ENCODE peak calls at places on chromosomes 13 and 19, in six cellular contexts. One of them, this sample, is unnamed.

GRCh38 chr13:39297664-39298171 is 259.5 kb downstream of the NHLRC3 start:
- DNase-seq in neuronal stem cell: no peak
- DNase-seq in mesenchymal stem cell: no peak
- DNase-seq in mesendoderm: no peak
- DNase-seq in H9: no peak
- DNase-seq in H1: no peak
- DNase-seq in this sample: peak; percentile 24

GRCh38 chr13:59633290-59633689 is 530.4 kb downstream of the DIAPH3 start:
- DNase-seq in neuronal stem cell: no peak
- DNase-seq in mesenchymal stem cell: no peak
- DNase-seq in mesendoderm: no peak
- DNase-seq in H9: no peak
- DNase-seq in H1: no peak
- DNase-seq in this sample: no peak

GRCh38 chr13:101795025-101795424 is 342.6 kb downstream of the ITGBL1 start:
- DNase-seq in neuronal stem cell: no peak
- DNase-seq in mesenchymal stem cell: no peak
- DNase-seq in mesendoderm: no peak
- DNase-seq in H9: no peak
- DNase-seq in H1: no peak
- DNase-seq in this sample: no peak

GRCh38 chr19:29040951-29041350 is 172.0 kb downstream of the UQCRFS1 start:
- DNase-seq in neuronal stem cell: peak; percentile 67
- DNase-seq in mesenchymal stem cell: no peak
- DNase-seq in mesendoderm: no peak
- DNase-seq in H9: peak; percentile 80
- DNase-seq in H1: peak; percentile 9
- DNase-seq in this sample: no peak

GRCh38 chr13:28609936-28610335 is 49.0 kb upstream of the POMP start:
- DNase-seq in neuronal stem cell: no peak
- DNase-seq in mesenchymal stem cell: peak; percentile 68
- DNase-seq in mesendoderm: no peak
- DNase-seq in H9: no peak
- DNase-seq in H1: no peak
- DNase-seq in this sample: peak; percentile 87

GRCh38 chr13:100497394-100497793 is 91.2 kb downstream of the GGACT start:
- DNase-seq in neuronal stem cell: no peak
- DNase-seq in mesenchymal stem cell: peak; percentile 43
- DNase-seq in mesendoderm: peak; percentile 40
- DNase-seq in H9: no peak
- DNase-seq in H1: no peak
- DNase-seq in this sample: peak; percentile 73

GRCh38 chr19:49347835-49348234 is 12.6 kb downstream of the CD37 start:
- DNase-seq in neuronal stem cell: no peak
- DNase-seq in mesenchymal stem cell: peak; percentile 65
- DNase-seq in mesendoderm: peak; percentile 96
- DNase-seq in H9: peak; percentile 76
- DNase-seq in H1: no peak
- DNase-seq in this sample: peak; percentile 82

GRCh38 chr19:29263305-29264080 is 50.5 kb upstream of the UQCRFS1 start:
- DNase-seq in neuronal stem cell: peak; percentile 62
- DNase-seq in mesenchymal stem cell: no peak
- DNase-seq in mesendoderm: peak; percentile 74
- DNase-seq in H9: peak; percentile 68
- DNase-seq in H1: no peak
- DNase-seq in this sample: peak; percentile 17

GRCh38 chr19:11005521-11005920 is 44.7 kb downstream of the SMARCA4 start:
- DNase-seq in neuronal stem cell: no peak
- DNase-seq in mesenchymal stem cell: no peak
- DNase-seq in mesendoderm: no peak
- DNase-seq in H9: no peak
- DNase-seq in H1: no peak
- DNase-seq in this sample: no peak

GRCh38 chr13:60837806-60838205 is 440.8 kb downstream of the TDRD3 start:
- DNase-seq in neuronal stem cell: no peak
- DNase-seq in mesenchymal stem cell: peak; percentile 3
- DNase-seq in mesendoderm: no peak
- DNase-seq in H9: no peak
- DNase-seq in H1: no peak
- DNase-seq in this sample: no peak

GRCh38 chr19:53355739-53356138 is 9.8 kb upstream of the ZNF525 start:
- DNase-seq in neuronal stem cell: no peak
- DNase-seq in mesenchymal stem cell: no peak
- DNase-seq in mesendoderm: no peak
- DNase-seq in H9: no peak
- DNase-seq in H1: no peak
- DNase-seq in this sample: no peak

GRCh38 chr13:106246237-106246636 is 289.2 kb downstream of the EFNB2 start:
- DNase-seq in neuronal stem cell: no peak
- DNase-seq in mesenchymal stem cell: no peak
- DNase-seq in mesendoderm: no peak
- DNase-seq in H9: no peak
- DNase-seq in H1: no peak
- DNase-seq in this sample: no peak

GRCh38 chr19:4284974-4285373 is 5.9 kb downstream of the SHD start:
- DNase-seq in neuronal stem cell: no peak
- DNase-seq in mesenchymal stem cell: no peak
- DNase-seq in mesendoderm: no peak
- DNase-seq in H9: no peak
- DNase-seq in H1: no peak
- DNase-seq in this sample: no peak

GRCh38 chr19:46731007-46731501 is 14.1 kb upstream of the PRKD2 start:
- DNase-seq in neuronal stem cell: no peak
- DNase-seq in mesenchymal stem cell: peak; percentile 92
- DNase-seq in mesendoderm: peak; percentile 59
- DNase-seq in H9: no peak
- DNase-seq in H1: no peak
- DNase-seq in this sample: peak; percentile 94

GRCh38 chr13:74087304-74087703 is 46.9 kb downstream of the KLF12 start:
- DNase-seq in neuronal stem cell: no peak
- DNase-seq in mesenchymal stem cell: no peak
- DNase-seq in mesendoderm: no peak
- DNase-seq in H9: no peak
- DNase-seq in H1: no peak
- DNase-seq in this sample: no peak

GRCh38 chr13:113962386-113962785 is 11.5 kb downstream of the C13orf46 start:
- DNase-seq in neuronal stem cell: no peak
- DNase-seq in mesenchymal stem cell: no peak
- DNase-seq in mesendoderm: no peak
- DNase-seq in H9: no peak
- DNase-seq in H1: no peak
- DNase-seq in this sample: no peak

GRCh38 chr19:28746486-28746885 is 466.5 kb downstream of the UQCRFS1 start:
- DNase-seq in neuronal stem cell: no peak
- DNase-seq in mesenchymal stem cell: no peak
- DNase-seq in mesendoderm: no peak
- DNase-seq in H9: no peak
- DNase-seq in H1: no peak
- DNase-seq in this sample: no peak

GRCh38 chr13:36880961-36881360 is 39.1 kb downstream of the SMAD9 start:
- DNase-seq in neuronal stem cell: no peak
- DNase-seq in mesenchymal stem cell: no peak
- DNase-seq in mesendoderm: no peak
- DNase-seq in H9: no peak
- DNase-seq in H1: no peak
- DNase-seq in this sample: peak; percentile 15

GRCh38 chr13:76799696-76800095 is 86.5 kb downstream of the KCTD12 start:
- DNase-seq in neuronal stem cell: no peak
- DNase-seq in mesenchymal stem cell: peak; percentile 58
- DNase-seq in mesendoderm: peak; percentile 20
- DNase-seq in H9: no peak
- DNase-seq in H1: no peak
- DNase-seq in this sample: no peak

GRCh38 chr13:49023441-49023840 is 47.7 kb downstream of the FNDC3A start:
- DNase-seq in neuronal stem cell: no peak
- DNase-seq in mesenchymal stem cell: peak; percentile 34
- DNase-seq in mesendoderm: no peak
- DNase-seq in H9: no peak
- DNase-seq in H1: no peak
- DNase-seq in this sample: peak; percentile 92

GRCh38 chr13:113827021-113827420 is 36.9 kb downstream of the GAS6 start:
- DNase-seq in neuronal stem cell: no peak
- DNase-seq in mesenchymal stem cell: no peak
- DNase-seq in mesendoderm: no peak
- DNase-seq in H9: no peak
- DNase-seq in H1: no peak
- DNase-seq in this sample: no peak

GRCh38 chr13:105591308-105591707 is 944.2 kb downstream of the EFNB2 start:
- DNase-seq in neuronal stem cell: no peak
- DNase-seq in mesenchymal stem cell: no peak
- DNase-seq in mesendoderm: no peak
- DNase-seq in H9: no peak
- DNase-seq in H1: no peak
- DNase-seq in this sample: no peak

GRCh38 chr19:21233691-21234090 is 91.9 kb downstream of the ZNF431 start:
- DNase-seq in neuronal stem cell: no peak
- DNase-seq in mesenchymal stem cell: no peak
- DNase-seq in mesendoderm: no peak
- DNase-seq in H9: no peak
- DNase-seq in H1: no peak
- DNase-seq in this sample: no peak

GRCh38 chr19:13823256-13823655 is 28.0 kb downstream of the ZSWIM4 start:
- DNase-seq in neuronal stem cell: no peak
- DNase-seq in mesenchymal stem cell: peak; percentile 54
- DNase-seq in mesendoderm: no peak
- DNase-seq in H9: no peak
- DNase-seq in H1: no peak
- DNase-seq in this sample: no peak

GRCh38 chr13:34462843-34463242 is 479.2 kb upstream of the NBEA start:
- DNase-seq in neuronal stem cell: no peak
- DNase-seq in mesenchymal stem cell: peak; percentile 60
- DNase-seq in mesendoderm: no peak
- DNase-seq in H9: no peak
- DNase-seq in H1: no peak
- DNase-seq in this sample: peak; percentile 22

GRCh38 chr13:97043302-97043701 is 49.0 kb upstream of the OXGR1 start:
- DNase-seq in neuronal stem cell: no peak
- DNase-seq in mesenchymal stem cell: peak; percentile 60
- DNase-seq in mesendoderm: no peak
- DNase-seq in H9: no peak
- DNase-seq in H1: no peak
- DNase-seq in this sample: no peak

GRCh38 chr13:31068119-31068423 is 93.6 kb downstream of the HSPH1 start:
- DNase-seq in neuronal stem cell: no peak
- DNase-seq in mesenchymal stem cell: no peak
- DNase-seq in mesendoderm: no peak
- DNase-seq in H9: no peak
- DNase-seq in H1: no peak
- DNase-seq in this sample: no peak

GRCh38 chr13:111345682-111346081 is 25.2 kb downstream of the TEX29 start:
- DNase-seq in neuronal stem cell: no peak
- DNase-seq in mesenchymal stem cell: no peak
- DNase-seq in mesendoderm: no peak
- DNase-seq in H9: peak; percentile 23
- DNase-seq in H1: no peak
- DNase-seq in this sample: no peak

GRCh38 chr13:73428137-73428536 is 369.3 kb downstream of the KLF5 start:
- DNase-seq in neuronal stem cell: no peak
- DNase-seq in mesenchymal stem cell: peak; percentile 71
- DNase-seq in mesendoderm: peak; percentile 57
- DNase-seq in H9: no peak
- DNase-seq in H1: no peak
- DNase-seq in this sample: peak; percentile 76

GRCh38 chr13:110875243-110875642 is 39.6 kb downstream of the ANKRD10 start:
- DNase-seq in neuronal stem cell: no peak
- DNase-seq in mesenchymal stem cell: no peak
- DNase-seq in mesendoderm: no peak
- DNase-seq in H9: no peak
- DNase-seq in H1: no peak
- DNase-seq in this sample: no peak

GRCh38 chr19:14198384-14199376 is 7.3 kb downstream of the ADGRL1 start:
- DNase-seq in neuronal stem cell: no peak
- DNase-seq in mesenchymal stem cell: no peak
- DNase-seq in mesendoderm: peak; percentile 67
- DNase-seq in H9: no peak
- DNase-seq in H1: no peak
- DNase-seq in this sample: no peak

GRCh38 chr13:64817721-64818120 is 2412.4 kb downstream of the PCDH9 start:
- DNase-seq in neuronal stem cell: no peak
- DNase-seq in mesenchymal stem cell: peak; percentile 8
- DNase-seq in mesendoderm: no peak
- DNase-seq in H9: no peak
- DNase-seq in H1: no peak
- DNase-seq in this sample: peak; percentile 36

GRCh38 chr19:3201911-3202310 is 16.2 kb downstream of the NCLN start:
- DNase-seq in neuronal stem cell: no peak
- DNase-seq in mesenchymal stem cell: no peak
- DNase-seq in mesendoderm: no peak
- DNase-seq in H9: no peak
- DNase-seq in H1: no peak
- DNase-seq in this sample: no peak

DNA sequence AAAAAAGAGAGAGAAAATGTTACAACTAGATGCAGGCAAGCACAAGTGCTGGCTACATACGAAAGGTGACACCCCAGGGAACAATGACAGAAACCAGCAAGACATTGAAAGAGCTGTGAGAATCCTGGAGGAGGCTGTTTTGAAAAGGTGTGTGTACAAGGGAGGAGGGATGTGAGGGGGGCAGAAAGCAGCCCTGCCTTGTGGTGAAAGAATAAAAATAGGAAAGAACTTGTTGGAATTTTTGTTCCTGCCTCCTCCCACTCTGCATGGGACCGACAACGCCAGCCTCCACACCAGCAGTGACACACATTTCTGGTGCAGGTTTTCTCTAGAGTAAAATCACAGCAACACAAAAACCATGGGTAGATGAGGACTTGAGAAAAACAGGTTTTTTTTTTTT is 1258.6 kb downstream of the PCDH9 start:
- DNase-seq in neuronal stem cell: peak; percentile 12
- DNase-seq in mesenchymal stem cell: no peak
- DNase-seq in mesendoderm: peak; percentile 34
- DNase-seq in H9: no peak
- DNase-seq in H1: no peak
- DNase-seq in this sample: no peak
- H2BK15ac ChIP-seq in neuronal stem cell: no peak overlapping the region
- H2BK15ac ChIP-seq in mesenchymal stem cell: no peak overlapping the region
- H2BK15ac ChIP-seq in mesendoderm: no peak overlapping the region
- H2BK15ac ChIP-seq in H9: no peak overlapping the region
- H2BK15ac ChIP-seq in H1: no peak overlapping the region
- H2BK15ac ChIP-seq in this sample: no peak overlapping the region

GRCh38 chr19:1013218-1013617 is 7.7 kb downstream of the TMEM259 start:
- DNase-seq in neuronal stem cell: no peak
- DNase-seq in mesenchymal stem cell: no peak
- DNase-seq in mesendoderm: no peak
- DNase-seq in H9: no peak
- DNase-seq in H1: no peak
- DNase-seq in this sample: no peak
- H2BK15ac ChIP-seq in neuronal stem cell: no peak overlapping the region
- H2BK15ac ChIP-seq in mesenchymal stem cell: no peak overlapping the region
- H2BK15ac ChIP-seq in mesendoderm: no peak overlapping the region
- H2BK15ac ChIP-seq in H9: no peak overlapping the region
- H2BK15ac ChIP-seq in H1: no peak overlapping the region
- H2BK15ac ChIP-seq in this sample: no peak overlapping the region

GRCh38 chr13:21974741-21975140 is 303.9 kb downstream of the FGF9 start:
- DNase-seq in neuronal stem cell: no peak
- DNase-seq in mesenchymal stem cell: peak; percentile 5
- DNase-seq in mesendoderm: no peak
- DNase-seq in H9: no peak
- DNase-seq in H1: no peak
- DNase-seq in this sample: peak; percentile 37
- H2BK15ac ChIP-seq in neuronal stem cell: no peak overlapping the region
- H2BK15ac ChIP-seq in mesenchymal stem cell: no peak overlapping the region
- H2BK15ac ChIP-seq in mesendoderm: no peak overlapping the region
- H2BK15ac ChIP-seq in H9: no peak overlapping the region
- H2BK15ac ChIP-seq in H1: no peak overlapping the region
- H2BK15ac ChIP-seq in this sample: peak overlapping the region; percentile 99

GRCh38 chr13:46278474-46278873 is 66.7 kb downstream of the LRRC63 start:
- DNase-seq in neuronal stem cell: no peak
- DNase-seq in mesenchymal stem cell: no peak
- DNase-seq in mesendoderm: peak; percentile 97
- DNase-seq in H9: peak; percentile 47
- DNase-seq in H1: peak; percentile 21
- DNase-seq in this sample: no peak
- H2BK15ac ChIP-seq in neuronal stem cell: no peak overlapping the region
- H2BK15ac ChIP-seq in mesenchymal stem cell: no peak overlapping the region
- H2BK15ac ChIP-seq in mesendoderm: no peak overlapping the region
- H2BK15ac ChIP-seq in H9: no peak overlapping the region
- H2BK15ac ChIP-seq in H1: no peak overlapping the region
- H2BK15ac ChIP-seq in this sample: no peak overlapping the region